ENCODE peak calls at places on chromosomes 2 and 18, in eight cellular contexts. One of them, this sample, is unnamed.
A peak's percentile ranks its signal among the peaks of the same experiment; 100 is the strongest.

GRCh38 chr2:137969418-137969765 is 5.1 kb downstream of the HNMT start:
- DNase-seq in B cell: no peak
- DNase-seq in NCI-H1105 treated with DMSO at 0.1 percent for 48 hours: peak; percentile 92
- DNase-seq in SK-N-DZ: no peak
- DNase-seq in iPS DF 6.9: no peak
- DNase-seq in AG09309: peak; percentile 84
- DNase-seq in HEK293T: no peak
- DNase-seq in NCI-H2029: peak; percentile 85
- DNase-seq in this sample: no peak

GRCh38 chr2:105848367-105848766 is 103.7 kb downstream of the NCK2 start:
- DNase-seq in NCI-H2029: no peak
- DNase-seq in HEK293T: no peak
- DNase-seq in NCI-H1105 treated with DMSO at 0.1 percent for 48 hours: no peak
- DNase-seq in B cell: no peak
- DNase-seq in SK-N-DZ: no peak
- DNase-seq in AG09309: no peak
- DNase-seq in iPS DF 6.9: no peak
- DNase-seq in this sample: no peak

GRCh38 chr2:193695367-193695766 is 1500.6 kb upstream of the TMEFF2 start:
- DNase-seq in HEK293T: peak; percentile 17
- DNase-seq in iPS DF 6.9: no peak
- DNase-seq in NCI-H1105 treated with DMSO at 0.1 percent for 48 hours: no peak
- DNase-seq in AG09309: peak; percentile 1
- DNase-seq in NCI-H2029: peak; percentile 24
- DNase-seq in SK-N-DZ: peak; percentile 52
- DNase-seq in B cell: no peak
- DNase-seq in this sample: no peak

GRCh38 chr2:23523651-23524260 is 138.8 kb downstream of the KLHL29 start:
- DNase-seq in AG09309: no peak
- DNase-seq in SK-N-DZ: no peak
- DNase-seq in NCI-H2029: no peak
- DNase-seq in HEK293T: no peak
- DNase-seq in iPS DF 6.9: no peak
- DNase-seq in NCI-H1105 treated with DMSO at 0.1 percent for 48 hours: peak; percentile 3
- DNase-seq in B cell: no peak
- DNase-seq in this sample: no peak

GRCh38 chr18:7524786-7525185 is 42.3 kb upstream of the PTPRM start:
- DNase-seq in NCI-H2029: no peak
- DNase-seq in HEK293T: no peak
- DNase-seq in AG09309: no peak
- DNase-seq in iPS DF 6.9: no peak
- DNase-seq in NCI-H1105 treated with DMSO at 0.1 percent for 48 hours: no peak
- DNase-seq in B cell: no peak
- DNase-seq in SK-N-DZ: no peak
- DNase-seq in this sample: no peak

GRCh38 chr2:134199123-134199522 is 54.7 kb upstream of the MGAT5 start:
- DNase-seq in B cell: no peak
- DNase-seq in iPS DF 6.9: no peak
- DNase-seq in HEK293T: no peak
- DNase-seq in AG09309: no peak
- DNase-seq in NCI-H1105 treated with DMSO at 0.1 percent for 48 hours: no peak
- DNase-seq in NCI-H2029: no peak
- DNase-seq in SK-N-DZ: no peak
- DNase-seq in this sample: no peak

GRCh38 chr2:27583390-27583915 is 611 bp downstream of the ZNF512 start:
- DNase-seq in NCI-H1105 treated with DMSO at 0.1 percent for 48 hours: no peak
- DNase-seq in AG09309: no peak
- DNase-seq in HEK293T: no peak
- DNase-seq in NCI-H2029: no peak
- DNase-seq in SK-N-DZ: peak; percentile 6
- DNase-seq in B cell: no peak
- DNase-seq in iPS DF 6.9: no peak
- DNase-seq in this sample: no peak

GRCh38 chr2:226799211-226799975 is at the start of gene IRS1:
- DNase-seq in NCI-H1105 treated with DMSO at 0.1 percent for 48 hours: peak; percentile 37
- DNase-seq in AG09309: no peak
- DNase-seq in iPS DF 6.9: no peak
- DNase-seq in B cell: peak; percentile 89
- DNase-seq in NCI-H2029: peak; percentile 21
- DNase-seq in HEK293T: peak; percentile 78
- DNase-seq in SK-N-DZ: peak; percentile 58
- DNase-seq in this sample: peak; percentile 78

GRCh38 chr2:10765914-10766313 is 44.5 kb downstream of the ATP6V1C2 start:
- DNase-seq in SK-N-DZ: no peak
- DNase-seq in HEK293T: no peak
- DNase-seq in iPS DF 6.9: no peak
- DNase-seq in AG09309: no peak
- DNase-seq in B cell: no peak
- DNase-seq in NCI-H1105 treated with DMSO at 0.1 percent for 48 hours: no peak
- DNase-seq in NCI-H2029: no peak
- DNase-seq in this sample: no peak

GRCh38 chr2:221571391-221572179 is 519 bp downstream of the EPHA4 start:
- DNase-seq in B cell: peak; percentile 50
- DNase-seq in SK-N-DZ: no peak
- DNase-seq in NCI-H1105 treated with DMSO at 0.1 percent for 48 hours: peak; percentile 24
- DNase-seq in HEK293T: peak; percentile 23
- DNase-seq in NCI-H2029: no peak
- DNase-seq in AG09309: no peak
- DNase-seq in iPS DF 6.9: no peak
- DNase-seq in this sample: peak; percentile 73

GRCh38 chr2:145715601-145716000 is 1195.7 kb upstream of the ZEB2 start:
- DNase-seq in AG09309: no peak
- DNase-seq in NCI-H2029: no peak
- DNase-seq in NCI-H1105 treated with DMSO at 0.1 percent for 48 hours: no peak
- DNase-seq in B cell: no peak
- DNase-seq in SK-N-DZ: peak; percentile 6
- DNase-seq in HEK293T: no peak
- DNase-seq in iPS DF 6.9: no peak
- DNase-seq in this sample: no peak

GRCh38 chr2:106039634-106040033 is 154.5 kb downstream of the UXS1 start:
- DNase-seq in B cell: no peak
- DNase-seq in AG09309: no peak
- DNase-seq in NCI-H2029: no peak
- DNase-seq in SK-N-DZ: no peak
- DNase-seq in NCI-H1105 treated with DMSO at 0.1 percent for 48 hours: no peak
- DNase-seq in iPS DF 6.9: no peak
- DNase-seq in HEK293T: no peak
- DNase-seq in this sample: no peak

GRCh38 chr2:97664636-97664970 is 759 bp upstream of the ACTR1B start:
- DNase-seq in SK-N-DZ: no peak
- DNase-seq in NCI-H1105 treated with DMSO at 0.1 percent for 48 hours: no peak
- DNase-seq in AG09309: no peak
- DNase-seq in NCI-H2029: no peak
- DNase-seq in B cell: no peak
- DNase-seq in iPS DF 6.9: no peak
- DNase-seq in HEK293T: no peak
- DNase-seq in this sample: no peak

GRCh38 chr18:66534110-66534509 is 69.8 kb downstream of the CDH19 start:
- DNase-seq in AG09309: no peak
- DNase-seq in NCI-H1105 treated with DMSO at 0.1 percent for 48 hours: peak; percentile 39
- DNase-seq in HEK293T: no peak
- DNase-seq in SK-N-DZ: no peak
- DNase-seq in B cell: no peak
- DNase-seq in NCI-H2029: no peak
- DNase-seq in iPS DF 6.9: no peak
- DNase-seq in this sample: no peak

GRCh38 chr2:16508061-16508851 is 157.4 kb downstream of the CYRIA start:
- DNase-seq in B cell: no peak
- DNase-seq in SK-N-DZ: peak; percentile 46
- DNase-seq in NCI-H2029: no peak
- DNase-seq in HEK293T: peak; percentile 62
- DNase-seq in AG09309: no peak
- DNase-seq in iPS DF 6.9: peak; percentile 33
- DNase-seq in NCI-H1105 treated with DMSO at 0.1 percent for 48 hours: peak; percentile 35
- DNase-seq in this sample: peak; percentile 82

GRCh38 chr2:8514274-8514662 is 167.6 kb upstream of the ID2 start:
- DNase-seq in NCI-H2029: no peak
- DNase-seq in iPS DF 6.9: no peak
- DNase-seq in SK-N-DZ: no peak
- DNase-seq in HEK293T: no peak
- DNase-seq in AG09309: no peak
- DNase-seq in B cell: no peak
- DNase-seq in NCI-H1105 treated with DMSO at 0.1 percent for 48 hours: no peak
- DNase-seq in this sample: no peak

GRCh38 chr2:238669581-238670340 is 178.1 kb upstream of the TWIST2 start:
- DNase-seq in SK-N-DZ: no peak
- DNase-seq in NCI-H2029: no peak
- DNase-seq in HEK293T: no peak
- DNase-seq in B cell: no peak
- DNase-seq in NCI-H1105 treated with DMSO at 0.1 percent for 48 hours: no peak
- DNase-seq in AG09309: no peak
- DNase-seq in iPS DF 6.9: no peak
- DNase-seq in this sample: no peak

GRCh38 chr2:179106342-179107178 is 56.6 kb upstream of the CCDC141 start:
- DNase-seq in AG09309: peak; percentile 70
- DNase-seq in SK-N-DZ: no peak
- DNase-seq in HEK293T: no peak
- DNase-seq in iPS DF 6.9: no peak
- DNase-seq in NCI-H2029: peak; percentile 89
- DNase-seq in B cell: no peak
- DNase-seq in NCI-H1105 treated with DMSO at 0.1 percent for 48 hours: peak; percentile 91
- DNase-seq in this sample: no peak

GRCh38 chr18:13440277-13441248 is 222.0 kb downstream of the LDLRAD4 start:
- DNase-seq in B cell: no peak
- DNase-seq in SK-N-DZ: no peak
- DNase-seq in NCI-H2029: no peak
- DNase-seq in AG09309: no peak
- DNase-seq in HEK293T: no peak
- DNase-seq in iPS DF 6.9: no peak
- DNase-seq in NCI-H1105 treated with DMSO at 0.1 percent for 48 hours: no peak
- DNase-seq in this sample: no peak

GRCh38 chr2:57371186-57371585 is 675.4 kb upstream of the VRK2 start:
- DNase-seq in NCI-H1105 treated with DMSO at 0.1 percent for 48 hours: no peak
- DNase-seq in NCI-H2029: no peak
- DNase-seq in HEK293T: no peak
- DNase-seq in SK-N-DZ: no peak
- DNase-seq in B cell: no peak
- DNase-seq in AG09309: no peak
- DNase-seq in iPS DF 6.9: no peak
- DNase-seq in this sample: no peak

GRCh38 chr2:100670232-100670631 is 107.4 kb downstream of the PDCL3 start:
- DNase-seq in B cell: no peak
- DNase-seq in iPS DF 6.9: no peak
- DNase-seq in NCI-H1105 treated with DMSO at 0.1 percent for 48 hours: no peak
- DNase-seq in SK-N-DZ: no peak
- DNase-seq in AG09309: no peak
- DNase-seq in NCI-H2029: no peak
- DNase-seq in HEK293T: no peak
- DNase-seq in this sample: no peak

GRCh38 chr2:109497911-109498870 is 115.6 kb downstream of the SEPTIN10 start:
- DNase-seq in AG09309: no peak
- DNase-seq in iPS DF 6.9: no peak
- DNase-seq in SK-N-DZ: no peak
- DNase-seq in HEK293T: no peak
- DNase-seq in NCI-H2029: no peak
- DNase-seq in NCI-H1105 treated with DMSO at 0.1 percent for 48 hours: no peak
- DNase-seq in B cell: no peak
- DNase-seq in this sample: no peak

GRCh38 chr2:39121523-39122063 is 742 bp upstream of the SOS1 start:
- DNase-seq in NCI-H1105 treated with DMSO at 0.1 percent for 48 hours: peak; percentile 54
- DNase-seq in NCI-H2029: peak; percentile 72
- DNase-seq in HEK293T: no peak
- DNase-seq in SK-N-DZ: no peak
- DNase-seq in B cell: no peak
- DNase-seq in iPS DF 6.9: no peak
- DNase-seq in AG09309: no peak
- DNase-seq in this sample: no peak